ENCODE peak calls at places on chromosomes 16 and 17, in five cellular contexts. C is aorta, U is A549, Z is H9, B is heart right ventricle. W is an unnamed sample.

GRCh38 chr17:20992416-20992815 is 50.4 kb downstream of the USP22 start:
- DNase-seq in U (no peak), C (peak; percentile 69), B (no peak), Z (no peak), W (no peak)

GRCh38 chr16:27181020-27181419 is 22.3 kb upstream of the KDM8 start:
- DNase-seq in Z (peak; percentile 52), C (no peak), B (no peak), U (no peak), W (no peak)

GRCh38 chr17:38420518-38420917 is 7.7 kb upstream of the ARHGAP23 start:
- DNase-seq in B (no peak), U (no peak), Z (no peak), C (no peak), W (no peak)

GRCh38 chr17:36495076-36495578 is 8.6 kb downstream of the ZNHIT3 start:
- DNase-seq in U (no peak), B (no peak), C (no peak), Z (no peak), W (no peak)

GRCh38 chr16:57054338-57054737 is 38.0 kb upstream of the CPNE2 start:
- DNase-seq in Z (no peak), U (no peak), B (no peak), C (no peak), W (no peak)

GRCh38 chr17:78257810-78258322 is 26.4 kb downstream of the TMEM235 start:
- DNase-seq in U (no peak), C (no peak), Z (no peak), B (no peak), W (no peak)

GRCh38 chr17:42428141-42428944 is 5.3 kb upstream of the CAVIN1 start:
- DNase-seq in U (peak; percentile 98), Z (peak; percentile 74), B (peak; percentile 54), C (no peak), W (peak; percentile 60)

GRCh38 chr17:55303701-55304145 is 39.0 kb downstream of the HLF start:
- DNase-seq in B (no peak), U (no peak), C (no peak), Z (no peak), W (no peak)

GRCh38 chr16:24729967-24730815 is 740 bp downstream of the TNRC6A start:
- DNase-seq in C (peak; percentile 82), B (peak; percentile 16), U (peak; percentile 44), Z (no peak), W (no peak)

GRCh38 chr17:27569257-27569722 is 61.7 kb upstream of the LGALS9 start:
- DNase-seq in Z (peak; percentile 94), U (peak; percentile 65), B (no peak), C (no peak), W (no peak)

GRCh38 chr17:27571563-27572129 is 59.3 kb upstream of the LGALS9 start:
- DNase-seq in Z (no peak), U (no peak), B (no peak), C (no peak), W (no peak)

GRCh38 chr17:27569884-27570577 is 61.0 kb upstream of the LGALS9 start:
- DNase-seq in U (no peak), Z (no peak), C (no peak), B (no peak), W (no peak)

GRCh38 chr17:27568811-27569210 is 62.2 kb upstream of the LGALS9 start:
- DNase-seq in U (no peak), C (no peak), Z (no peak), B (no peak), W (no peak)

DNA sequence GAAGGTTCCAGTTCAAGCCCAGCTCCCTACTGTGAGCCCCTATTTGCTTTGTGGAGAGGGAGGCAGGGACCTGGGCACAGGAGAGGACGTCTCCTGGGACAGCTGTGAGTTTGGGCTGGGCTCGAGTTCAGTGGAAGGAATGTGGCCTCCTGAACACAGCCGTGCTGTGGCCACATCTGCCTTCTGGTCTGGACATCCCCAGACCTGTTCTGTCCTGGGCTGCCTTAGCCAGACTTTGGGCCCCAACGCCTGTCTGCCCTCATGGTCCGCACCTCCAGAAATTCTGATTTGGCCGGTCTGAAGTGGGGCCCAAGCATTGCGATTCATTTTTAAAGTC is 60.4 kb upstream of the LGALS9 start:
- DNase-seq in Z (no peak), B (no peak), U (no peak), C (no peak), W (no peak)
- H3K4me1 ChIP-seq in Z (peaks cover 15% of the 10 kb centered on the region), B (peaks cover 61% of the 10 kb centered on the region), U (peaks cover 80% of the 10 kb centered on the region), C (no peaks in the 10 kb centered on the region), W (peaks cover 3% of the 10 kb centered on the region)

GRCh38 chr16:89765292-89765810 is 44.0 kb downstream of the ZNF276 start:
- DNase-seq in Z (no peak), C (no peak), U (no peak), B (no peak), W (no peak)

GRCh38 chr16:89759742-89760366 is 38.5 kb downstream of the ZNF276 start:
- DNase-seq in B (no peak), Z (no peak), C (no peak), U (no peak), W (no peak)

GRCh38 chr16:89764711-89765201 is 43.4 kb downstream of the ZNF276 start:
- DNase-seq in Z (no peak), U (no peak), B (peak; percentile 26), C (no peak), W (peak; percentile 82)

GRCh38 chr16:89761304-89761922 is 40.1 kb downstream of the ZNF276 start:
- DNase-seq in C (no peak), Z (no peak), B (no peak), U (no peak), W (no peak)
- H3K4me1 ChIP-seq in C (no peaks in the 10 kb centered on the region), Z (no peaks in the 10 kb centered on the region), B (no peaks in the 10 kb centered on the region), U (no peaks in the 10 kb centered on the region), W (no peaks in the 10 kb centered on the region)

DNA sequence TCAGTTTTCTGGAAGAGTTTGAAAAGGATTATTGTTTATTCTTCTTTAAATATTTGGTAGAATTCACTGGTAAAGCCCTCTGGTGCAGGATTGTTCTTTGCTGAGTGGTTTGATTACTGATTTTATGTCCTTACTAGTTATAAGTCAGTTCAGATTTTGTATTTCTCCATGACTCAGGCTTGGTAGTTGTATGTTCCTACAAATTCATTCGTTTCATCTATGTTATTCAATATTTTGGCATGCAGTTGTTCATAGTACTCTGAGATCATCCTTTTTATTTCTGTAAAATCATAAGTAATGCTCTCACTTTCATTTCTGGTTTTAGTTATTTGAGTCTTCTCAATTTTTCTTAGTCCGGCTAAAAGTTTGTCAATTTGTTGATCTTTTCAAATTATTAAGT is 58.1 kb upstream of the CRYM start:
- DNase-seq in Z (no peak), U (no peak), C (no peak), B (no peak), W (no peak)
- H3K4me1 ChIP-seq in Z (no peaks in the 10 kb centered on the region), U (no peaks in the 10 kb centered on the region), C (no peaks in the 10 kb centered on the region), B (no peaks in the 10 kb centered on the region), W (no peaks in the 10 kb centered on the region)

DNA sequence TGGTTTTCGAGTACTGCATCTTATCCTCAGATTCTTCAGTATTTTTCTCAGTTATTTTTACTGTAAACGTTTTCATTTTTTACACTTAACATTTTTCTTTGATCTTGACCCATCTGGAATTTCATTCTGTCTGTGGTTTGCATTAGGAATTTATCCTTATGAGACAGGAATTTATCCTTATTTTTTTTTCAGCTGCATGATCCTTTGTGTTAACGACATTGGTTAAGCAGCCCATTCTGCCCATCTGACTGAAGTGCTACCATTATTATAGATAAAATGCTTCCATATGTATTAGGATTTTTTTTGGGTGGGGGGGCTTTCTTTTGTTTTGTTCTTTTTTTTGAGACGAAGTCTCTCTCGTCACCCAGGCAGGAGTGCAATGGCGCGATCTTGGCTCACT is 41.0 kb downstream of the SNX29 start:
- DNase-seq in B (no peak), C (no peak), Z (no peak), U (no peak), W (no peak)
- H3K4me1 ChIP-seq in B (peaks cover 5% of the 10 kb centered on the region), C (no peaks in the 10 kb centered on the region), Z (no peaks in the 10 kb centered on the region), U (no peaks in the 10 kb centered on the region), W (no peaks in the 10 kb centered on the region)

GRCh38 chr17:59329558-59330313 is 1.7 kb upstream of the YPEL2 start:
- DNase-seq in U (peak; percentile 83), C (peak; percentile 79), B (peak; percentile 76), Z (peak; percentile 89), W (peak; percentile 53)
- H3K4me1 ChIP-seq in U (peaks cover 40% of the 10 kb centered on the region), C (peaks cover 12% of the 10 kb centered on the region), B (peaks cover 60% of the 10 kb centered on the region), Z (peaks cover 3% of the 10 kb centered on the region), W (peaks cover 19% of the 10 kb centered on the region)